ENCODE peak calls at places on chromosome 11, in eight cellular contexts. S is GDM1; N is SW480; U is activated CD4-positive, alpha-beta T cell treated with anti-CD3 and anti-CD28 coated beads, Interleukin-2, amount 10 ng/mL, durations not matched to agents 7 days and 5 days; Y is myocyte; E is IMR-90; C is Calu3; O is stimulated activated CD4-positive, alpha-beta T cell treated with anti-CD3 and anti-CD28 coated beads, Interleukin-4, amount 100 ng/mL, for 4 hours. H is an unnamed sample.

GRCh38 chr11:63543711-63544110 is 7.1 kb downstream of the PLAAT4 start:
- DNase-seq in U (no peak), E (no peak), N (no peak), S (no peak), O (no peak), C (no peak), Y (no peak), H (no peak)

GRCh38 chr11:36149538-36150242 is 139.5 kb downstream of the COMMD9 start:
- DNase-seq in Y (peak), O (peak), N (peak), U (peak), C (peak), E (peak), S (peak), H (peak)

GRCh38 chr11:94597896-94598295 is 30.7 kb downstream of the PIWIL4 start:
- DNase-seq in N (peak), Y (no peak), U (no peak), O (no peak), E (peak), C (no peak), S (no peak), H (peak)

GRCh38 chr11:127965947-127966668 is 621.2 kb downstream of the ETS1 start:
- DNase-seq in S (no peak), O (no peak), C (no peak), U (no peak), Y (no peak), N (no peak), E (peak), H (peak)

GRCh38 chr11:131038597-131038996 is 122.3 kb upstream of the SNX19 start:
- DNase-seq in U (no peak), S (no peak), Y (peak), E (no peak), N (peak), C (no peak), O (no peak), H (no peak)

GRCh38 chr11:64241430-64242153 is 697 bp downstream of the FKBP2 start:
- DNase-seq in E (peak), N (peak), O (peak), S (peak), C (peak), U (peak), Y (peak), H (peak)

GRCh38 chr11:68213135-68213515 is at the start of gene KMT5B:
- DNase-seq in N (peak), C (peak), Y (peak), U (peak), E (peak), O (peak), S (no peak), H (peak)

GRCh38 chr11:32478277-32478731 is 43.0 kb upstream of the WT1 start:
- DNase-seq in E (no peak), O (no peak), S (no peak), C (no peak), Y (peak), U (no peak), N (no peak), H (no peak)

GRCh38 chr11:117172678-117173421 is 5.7 kb upstream of the SIDT2 start:
- DNase-seq in N (no peak), E (no peak), Y (no peak), C (no peak), S (no peak), U (no peak), O (no peak), H (peak)

GRCh38 chr11:45644981-45645889 is 20.2 kb downstream of the CHST1 start:
- DNase-seq in N (no peak), E (no peak), S (no peak), O (no peak), C (no peak), U (no peak), Y (no peak), H (no peak)

GRCh38 chr11:113690619-113691569 is 15.2 kb downstream of the TMPRSS5 start:
- DNase-seq in S (no peak), Y (peak), N (peak), O (no peak), C (peak), E (peak), U (peak), H (peak)

GRCh38 chr11:103364687-103365086 is 255.5 kb downstream of the DYNC2H1 start:
- DNase-seq in U (no peak), N (no peak), C (no peak), O (no peak), E (peak), Y (peak), S (no peak), H (no peak)

GRCh38 chr11:113994077-113994954 is 19.4 kb downstream of the HTR3A start:
- DNase-seq in Y (peak), O (peak), U (peak), N (no peak), S (no peak), C (peak), E (no peak), H (peak)

GRCh38 chr11:61168292-61168691 is 7.1 kb upstream of the VPS37C start:
- DNase-seq in O (no peak), N (peak), S (no peak), C (no peak), Y (no peak), E (no peak), U (no peak), H (no peak)

GRCh38 chr11:103898065-103898464 is 138.4 kb upstream of the DDI1 start:
- DNase-seq in Y (no peak), U (no peak), C (no peak), O (no peak), S (no peak), N (no peak), E (no peak), H (no peak)

GRCh38 chr11:13135385-13136271 is 126.5 kb downstream of the RASSF10 start:
- DNase-seq in E (peak), N (peak), U (no peak), C (no peak), Y (peak), S (no peak), O (no peak), H (peak)

GRCh38 chr11:117919326-117920275 is 9.6 kb downstream of the TMPRSS13 start:
- DNase-seq in Y (no peak), S (no peak), E (no peak), U (no peak), N (no peak), O (no peak), C (no peak), H (no peak)

GRCh38 chr11:117796456-117797428 is at the start of gene DSCAML1:
- DNase-seq in O (peak), Y (no peak), N (peak), S (no peak), C (no peak), U (peak), E (no peak), H (no peak)

GRCh38 chr11:65498977-65499712 is at the start of gene MALAT1:
- DNase-seq in N (peak), E (peak), C (peak), U (peak), Y (peak), O (peak), S (peak), H (peak)

GRCh38 chr11:19938051-19938856 is 222.0 kb downstream of the DBX1 start:
- DNase-seq in C (peak), Y (peak), N (peak), E (peak), O (no peak), U (peak), S (no peak), H (peak)